ENCODE peak calls at places on chromosomes 16 and 17, in seven cellular contexts. I, U, X, Z, D, F and W are unnamed samples.
A peak's percentile ranks its signal among the peaks of the same experiment; 100 is the strongest.

GRCh38 chr16:29745126-29745852 is 501 bp downstream of the C16orf54 start:
- DNase-seq in I (no peak), U (no peak), X (no peak), Z (no peak), D (no peak), F (no peak), W (no peak)

GRCh38 chr16:66695935-66696668 is 441 bp downstream of the CMTM4 start:
- DNase-seq in I (peak; percentile 74), U (no peak), X (no peak), Z (no peak), D (no peak), F (no peak), W (peak; percentile 59)

GRCh38 chr17:28975031-28975430 is 23.7 kb upstream of the PHF12 start:
- DNase-seq in I (no peak), U (no peak), X (no peak), Z (no peak), D (no peak), F (no peak), W (no peak)

GRCh38 chr16:6956511-6956910 is 376.1 kb upstream of the RBFOX1 start:
- DNase-seq in I (no peak), U (no peak), X (no peak), Z (no peak), D (no peak), F (no peak), W (no peak)

GRCh38 chr17:5758651-5759050 is 174.3 kb upstream of the NLRP1 start:
- DNase-seq in I (peak; percentile 9), U (no peak), X (peak; percentile 83), Z (peak; percentile 21), D (peak; percentile 30), F (peak; percentile 12), W (no peak)

GRCh38 chr16:78249056-78249455 is 149.6 kb downstream of the WWOX start:
- DNase-seq in I (no peak), U (no peak), X (no peak), Z (no peak), D (peak; percentile 77), F (no peak), W (peak; percentile 30)

GRCh38 chr17:78127240-78127887 is 1.2 kb downstream of the TMC6 start:
- DNase-seq in I (peak; percentile 46), U (peak; percentile 58), X (no peak), Z (no peak), D (peak; percentile 93), F (no peak), W (no peak)

GRCh38 chr16:86734559-86735480 is 156.5 kb downstream of the FOXL1 start:
- DNase-seq in I (no peak), U (no peak), X (no peak), Z (no peak), D (no peak), F (no peak), W (no peak)

GRCh38 chr17:37133131-37133530 is 184.4 kb downstream of the AATF start:
- DNase-seq in I (no peak), U (no peak), X (no peak), Z (no peak), D (no peak), F (no peak), W (no peak)

GRCh38 chr16:66661210-66661560 is 35.4 kb downstream of the CMTM4 start:
- DNase-seq in I (no peak), U (peak; percentile 37), X (no peak), Z (no peak), D (no peak), F (no peak), W (no peak)

GRCh38 chr17:78383725-78384471 is 5.4 kb downstream of the PGS1 start:
- DNase-seq in I (no peak), U (no peak), X (no peak), Z (no peak), D (no peak), F (peak; percentile 74), W (no peak)

DNA sequence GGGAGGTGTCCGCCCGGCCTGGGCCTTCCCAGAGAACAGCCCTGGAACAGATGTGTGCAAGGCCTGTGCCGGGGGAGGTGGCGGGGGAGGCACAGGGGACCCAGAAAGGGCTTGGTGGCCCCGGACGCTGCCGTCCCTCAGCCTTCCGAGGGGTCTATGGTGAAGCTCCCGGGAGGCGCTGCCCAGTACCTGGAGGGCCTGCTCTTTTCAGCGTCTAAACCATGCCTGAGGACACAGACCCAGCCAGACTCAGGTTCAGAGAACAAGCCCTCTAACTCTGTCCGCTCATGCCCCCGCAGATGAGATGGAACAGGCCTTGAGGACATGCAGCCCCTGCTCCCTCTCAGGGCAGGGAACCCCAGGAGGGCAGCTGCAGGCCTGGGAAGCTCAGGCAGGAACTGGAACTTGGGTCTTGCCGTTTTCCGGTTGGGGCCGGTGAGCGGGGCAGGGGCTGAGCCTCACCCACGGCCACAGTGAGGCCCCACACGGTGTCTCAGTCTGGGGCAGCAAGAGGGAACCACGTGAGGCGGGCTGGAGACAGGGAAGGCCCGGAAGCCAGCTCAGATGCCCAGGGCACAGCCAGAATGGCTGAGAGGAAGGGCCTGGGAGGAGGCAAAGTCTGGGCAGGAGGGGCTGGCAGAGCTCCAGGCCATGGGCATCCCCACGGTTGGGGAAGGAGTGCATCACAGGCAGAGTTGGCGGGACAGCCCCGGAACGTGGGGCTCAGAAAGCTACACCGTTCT is 12.5 kb downstream of the SLC16A3 start:
- DNase-seq in I (no peak), U (peak; percentile 76), X (no peak), Z (no peak), D (peak; percentile 78), F (no peak), W (no peak)
- TF ChIP-seq JUND in I (no peak), U (no peak), X (peak; percentile 28), Z (no peak), D (peak; percentile 24), F (no peak), W (no peak)

DNA sequence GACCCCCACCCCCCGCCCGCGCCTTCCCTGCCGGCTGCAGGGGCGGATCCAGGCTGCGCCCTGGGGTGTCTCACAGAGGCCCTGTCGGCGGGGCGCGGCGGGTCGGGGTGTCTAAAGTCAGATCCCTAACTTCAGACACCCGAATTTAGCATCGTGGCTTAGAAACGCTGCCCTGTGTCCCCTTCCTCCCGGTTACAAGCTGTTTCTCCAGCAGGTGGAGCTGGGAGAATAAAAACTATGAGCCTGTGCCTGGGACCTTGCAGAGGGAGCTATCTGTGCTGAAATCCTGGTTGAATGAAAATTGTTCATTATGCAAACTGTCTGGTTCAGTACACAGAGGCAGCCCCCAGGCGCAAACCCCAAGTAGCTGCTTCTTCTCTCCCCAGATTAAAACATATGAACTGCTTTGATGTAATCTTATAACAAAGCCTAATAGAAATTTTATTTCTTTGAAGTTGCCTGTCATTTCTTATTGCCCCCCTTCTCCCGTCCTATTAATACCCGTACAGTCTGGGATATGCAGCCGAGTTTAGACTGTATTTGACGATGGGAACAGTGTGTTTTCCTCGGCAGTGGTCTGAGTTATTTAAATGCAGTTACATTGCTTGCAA is 79.0 kb downstream of the RPA1 start:
- DNase-seq in I (peak; percentile 28), U (peak; percentile 91), X (peak; percentile 50), Z (no peak), D (peak; percentile 72), F (no peak), W (peak; percentile 85)
- TF ChIP-seq JUND in I (no peak), U (no peak), X (no peak), Z (no peak), D (no peak), F (no peak), W (no peak)

DNA sequence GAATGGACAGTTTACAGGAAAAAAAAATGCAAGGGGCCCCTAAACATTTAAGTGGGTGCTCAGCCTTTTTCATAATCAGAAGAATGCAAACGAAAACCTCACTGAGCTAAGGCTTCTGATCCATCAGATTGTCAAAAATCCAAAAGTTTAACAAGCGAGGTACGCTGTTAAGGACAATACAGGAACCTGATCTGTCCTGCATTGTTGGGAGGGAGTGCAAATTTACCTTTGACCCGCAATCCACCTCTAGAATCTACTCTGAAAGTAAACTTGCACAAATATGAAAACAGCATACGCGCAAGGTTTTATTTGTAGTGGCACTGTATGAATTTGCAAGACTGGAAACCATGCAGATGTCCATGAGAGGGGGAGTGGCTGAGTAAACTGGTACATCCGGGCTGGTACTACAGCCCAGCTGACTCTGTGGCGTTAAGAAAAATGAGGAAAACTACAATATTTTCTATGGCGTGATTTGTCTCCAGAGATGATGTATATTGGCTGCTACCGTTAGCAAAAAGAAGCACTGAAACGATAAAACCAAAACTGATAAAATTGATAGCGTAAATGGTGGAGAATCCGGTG is 28.8 kb upstream of the ST6GALNAC1 start:
- DNase-seq in I (no peak), U (no peak), X (no peak), Z (no peak), D (peak; percentile 81), F (no peak), W (peak; percentile 81)
- TF ChIP-seq JUND in I (no peak), U (no peak), X (no peak), Z (no peak), D (no peak), F (no peak), W (no peak)

GRCh38 chr17:73758245-73758644 is 114.0 kb upstream of the SDK2 start:
- DNase-seq in I (no peak), U (peak; percentile 63), X (no peak), Z (no peak), D (no peak), F (no peak), W (no peak)

GRCh38 chr17:73759324-73760185 is 115.3 kb upstream of the SDK2 start:
- DNase-seq in I (no peak), U (peak; percentile 79), X (no peak), Z (no peak), D (no peak), F (no peak), W (no peak)

GRCh38 chr17:73757324-73757942 is 113.2 kb upstream of the SDK2 start:
- DNase-seq in I (no peak), U (no peak), X (no peak), Z (no peak), D (no peak), F (no peak), W (no peak)

GRCh38 chr17:73754886-73755285 is 110.6 kb upstream of the SDK2 start:
- DNase-seq in I (no peak), U (no peak), X (no peak), Z (no peak), D (no peak), F (no peak), W (no peak)

DNA sequence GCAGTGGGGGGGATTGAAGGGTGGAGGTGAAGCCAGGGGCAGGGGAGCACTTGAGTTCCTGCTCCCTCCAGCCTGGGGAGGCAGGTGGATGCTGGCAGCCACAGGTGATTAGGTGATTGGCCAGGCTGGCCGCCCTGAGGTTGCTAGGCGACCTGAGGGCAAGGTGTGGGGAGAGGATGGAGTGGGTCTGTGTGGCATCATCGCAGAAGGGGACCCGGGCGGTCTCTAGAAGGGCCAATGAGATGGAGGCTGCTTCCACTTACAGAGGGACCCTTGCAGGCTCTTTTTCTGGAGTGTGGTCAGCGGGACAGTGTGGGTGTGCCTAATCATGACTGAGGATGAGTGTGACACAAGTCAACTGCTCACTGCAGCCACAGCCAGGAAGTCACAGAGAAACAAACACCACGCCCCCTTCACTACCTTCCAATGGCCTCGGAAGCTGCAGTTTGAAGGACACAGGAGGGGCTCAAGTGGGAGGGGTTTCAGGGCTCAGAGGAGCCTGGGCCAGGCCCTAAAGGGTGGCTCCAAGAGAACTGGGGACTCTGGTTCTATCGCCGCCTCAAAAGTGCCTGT is 116.0 kb upstream of the SDK2 start:
- DNase-seq in I (peak; percentile 14), U (no peak), X (no peak), Z (no peak), D (no peak), F (no peak), W (no peak)
- TF ChIP-seq JUND in I (no peak), U (no peak), X (no peak), Z (no peak), D (no peak), F (no peak), W (no peak)

DNA sequence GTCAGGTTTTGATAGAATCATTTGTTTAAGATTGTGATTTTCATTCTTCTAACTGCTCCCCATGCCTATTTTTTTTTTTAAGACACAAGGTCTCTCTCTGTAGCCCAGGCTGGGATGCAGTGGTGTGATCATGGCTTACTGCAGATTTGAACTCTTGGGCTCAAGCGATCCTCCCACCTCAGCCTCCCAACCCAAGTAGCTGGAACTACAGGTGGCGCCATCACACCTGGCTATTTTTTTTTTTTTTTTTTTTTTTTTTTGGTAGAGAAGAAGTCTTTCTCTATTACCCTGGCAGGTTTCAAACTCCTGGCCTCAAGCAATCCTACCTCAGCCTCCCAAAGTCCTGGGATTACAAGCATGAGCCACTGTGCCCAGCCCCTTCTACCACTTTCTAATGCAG is 223.3 kb downstream of the CBLN1 start:
- DNase-seq in I (no peak), U (no peak), X (no peak), Z (no peak), D (no peak), F (no peak), W (no peak)
- TF ChIP-seq JUND in I (no peak), U (no peak), X (no peak), Z (no peak), D (no peak), F (no peak), W (no peak)